ENCODE peak calls at places on chromosome 21, in four cellular contexts. One of them, this sample, is unnamed.

GRCh38 chr21:14959343-14959742 is 105.5 kb downstream of the NRIP1 start:
- DNase-seq in upper lobe of right lung: no peak
- DNase-seq in fibroblast of villous mesenchyme: no peak
- DNase-seq in uterus: no peak
- DNase-seq in this sample: no peak

GRCh38 chr21:15446193-15446592 is 283.6 kb upstream of the USP25 start:
- DNase-seq in upper lobe of right lung: no peak
- DNase-seq in fibroblast of villous mesenchyme: no peak
- DNase-seq in uterus: no peak
- DNase-seq in this sample: no peak

GRCh38 chr21:26491663-26492062 is 81.4 kb downstream of the CYYR1 start:
- DNase-seq in upper lobe of right lung: no peak
- DNase-seq in fibroblast of villous mesenchyme: no peak
- DNase-seq in uterus: no peak
- DNase-seq in this sample: no peak

GRCh38 chr21:29232601-29233541 is 65.9 kb upstream of the BACH1 start:
- DNase-seq in upper lobe of right lung: no peak
- DNase-seq in fibroblast of villous mesenchyme: peak; percentile 89
- DNase-seq in uterus: no peak
- DNase-seq in this sample: peak; percentile 73

GRCh38 chr21:15730484-15731242 is 881 bp downstream of the USP25 start:
- DNase-seq in upper lobe of right lung: no peak
- DNase-seq in fibroblast of villous mesenchyme: no peak
- DNase-seq in uterus: no peak
- DNase-seq in this sample: peak; percentile 23

GRCh38 chr21:29477347-29477746 is 178.6 kb downstream of the BACH1 start:
- DNase-seq in upper lobe of right lung: no peak
- DNase-seq in fibroblast of villous mesenchyme: no peak
- DNase-seq in uterus: no peak
- DNase-seq in this sample: no peak

GRCh38 chr21:44907225-44907965 is 13.3 kb downstream of the ITGB2 start:
- DNase-seq in upper lobe of right lung: no peak
- DNase-seq in fibroblast of villous mesenchyme: no peak
- DNase-seq in uterus: no peak
- DNase-seq in this sample: no peak

GRCh38 chr21:41247561-41247968 is 69.0 kb upstream of the FAM3B start:
- DNase-seq in upper lobe of right lung: no peak
- DNase-seq in fibroblast of villous mesenchyme: no peak
- DNase-seq in uterus: no peak
- DNase-seq in this sample: peak; percentile 63

GRCh38 chr21:37383066-37383465 is 16.5 kb downstream of the DYRK1A start:
- DNase-seq in upper lobe of right lung: no peak
- DNase-seq in fibroblast of villous mesenchyme: no peak
- DNase-seq in uterus: no peak
- DNase-seq in this sample: peak; percentile 28

GRCh38 chr21:28537371-28538079 is 455.2 kb downstream of the LTN1 start:
- DNase-seq in upper lobe of right lung: no peak
- DNase-seq in fibroblast of villous mesenchyme: peak; percentile 74
- DNase-seq in uterus: no peak
- DNase-seq in this sample: peak; percentile 35

GRCh38 chr21:38925923-38926322 is 120.2 kb downstream of the ETS2 start:
- DNase-seq in upper lobe of right lung: peak; percentile 71
- DNase-seq in fibroblast of villous mesenchyme: peak; percentile 91
- DNase-seq in uterus: peak; percentile 80
- DNase-seq in this sample: peak; percentile 88

GRCh38 chr21:32624726-32625125 is 12.5 kb upstream of the CFAP298 start:
- DNase-seq in upper lobe of right lung: no peak
- DNase-seq in fibroblast of villous mesenchyme: peak; percentile 49
- DNase-seq in uterus: no peak
- DNase-seq in this sample: peak; percentile 25

GRCh38 chr21:16302851-16303282 is 573.1 kb downstream of the USP25 start:
- DNase-seq in upper lobe of right lung: no peak
- DNase-seq in fibroblast of villous mesenchyme: peak; percentile 19
- DNase-seq in uterus: peak; percentile 71
- DNase-seq in this sample: peak; percentile 98

GRCh38 chr21:29235714-29236197 is 63.0 kb upstream of the BACH1 start:
- DNase-seq in upper lobe of right lung: no peak
- DNase-seq in fibroblast of villous mesenchyme: no peak
- DNase-seq in uterus: no peak
- DNase-seq in this sample: no peak

GRCh38 chr21:25039461-25040380 is 567.6 kb downstream of the MRPL39 start:
- DNase-seq in upper lobe of right lung: no peak
- DNase-seq in fibroblast of villous mesenchyme: no peak
- DNase-seq in uterus: no peak
- DNase-seq in this sample: peak; percentile 7

GRCh38 chr21:26177187-26177586 is 6.6 kb upstream of the APP start:
- DNase-seq in upper lobe of right lung: no peak
- DNase-seq in fibroblast of villous mesenchyme: no peak
- DNase-seq in uterus: peak; percentile 24
- DNase-seq in this sample: no peak

GRCh38 chr21:36450511-36450910 is 29.4 kb downstream of the CLDN14 start:
- DNase-seq in upper lobe of right lung: no peak
- DNase-seq in fibroblast of villous mesenchyme: no peak
- DNase-seq in uterus: no peak
- DNase-seq in this sample: peak; percentile 45

GRCh38 chr21:43626390-43626789 is 32.9 kb downstream of the HSF2BP start:
- DNase-seq in upper lobe of right lung: no peak
- DNase-seq in fibroblast of villous mesenchyme: peak; percentile 94
- DNase-seq in uterus: no peak
- DNase-seq in this sample: no peak

GRCh38 chr21:38027901-38028300 is 111.6 kb upstream of the KCNJ6 start:
- DNase-seq in upper lobe of right lung: no peak
- DNase-seq in fibroblast of villous mesenchyme: peak; percentile 4
- DNase-seq in uterus: no peak
- DNase-seq in this sample: peak; percentile 5

GRCh38 chr21:35159881-35160280 is 110.8 kb upstream of the RUNX1 start:
- DNase-seq in upper lobe of right lung: no peak
- DNase-seq in fibroblast of villous mesenchyme: peak; percentile 68
- DNase-seq in uterus: no peak
- DNase-seq in this sample: no peak

GRCh38 chr21:34734696-34735095 is 65.9 kb downstream of the CLIC6 start:
- DNase-seq in upper lobe of right lung: no peak
- DNase-seq in fibroblast of villous mesenchyme: peak; percentile 28
- DNase-seq in uterus: no peak
- DNase-seq in this sample: no peak

GRCh38 chr21:32611471-32611997 is 643 bp downstream of the CFAP298 start:
- DNase-seq in upper lobe of right lung: peak; percentile 73
- DNase-seq in fibroblast of villous mesenchyme: peak; percentile 38
- DNase-seq in uterus: no peak
- DNase-seq in this sample: peak; percentile 33

GRCh38 chr21:42315296-42315891 is at the start of gene TFF3:
- DNase-seq in upper lobe of right lung: peak; percentile 60
- DNase-seq in fibroblast of villous mesenchyme: no peak
- DNase-seq in uterus: peak; percentile 23
- DNase-seq in this sample: peak; percentile 42
- H3K4me3 ChIP-seq in upper lobe of right lung: no peak within 1 kb of the TSS
- H3K4me3 ChIP-seq in fibroblast of villous mesenchyme: no peak within 1 kb of the TSS
- H3K4me3 ChIP-seq in uterus: no peak within 1 kb of the TSS
- H3K4me3 ChIP-seq in this sample: no peak within 1 kb of the TSS

DNA sequence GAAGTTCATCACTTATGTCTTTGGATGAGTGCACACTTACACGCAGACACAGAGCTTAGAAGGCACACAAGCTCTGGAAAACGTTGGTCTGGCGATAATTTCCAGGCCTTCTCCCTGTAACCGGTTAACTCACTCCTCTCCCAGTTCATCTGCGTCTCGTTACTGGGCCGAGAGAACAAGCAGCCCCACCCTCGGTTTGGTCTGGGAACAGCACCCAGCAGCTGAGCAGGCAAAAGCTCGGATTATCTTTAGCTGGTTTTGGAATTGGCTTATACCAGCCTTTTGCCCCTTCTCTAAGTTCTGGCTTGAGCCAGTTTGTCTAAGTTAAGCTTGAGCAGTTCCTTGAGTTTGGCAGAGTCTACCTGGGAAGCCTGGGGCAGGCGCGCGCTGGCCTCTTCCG is 27.3 kb upstream of the COL6A1 start:
- DNase-seq in upper lobe of right lung: no peak
- DNase-seq in fibroblast of villous mesenchyme: peak; percentile 69
- DNase-seq in uterus: peak; percentile 59
- DNase-seq in this sample: peak; percentile 43
- TF ChIP-seq CTCF in upper lobe of right lung: no peak
- TF ChIP-seq CTCF in fibroblast of villous mesenchyme: peak; percentile 64
- TF ChIP-seq CTCF in uterus: no peak
- TF ChIP-seq CTCF in this sample: peak; percentile 54

GRCh38 chr21:33687634-33688033 is 45.3 kb downstream of the ITSN1 start:
- DNase-seq in upper lobe of right lung: no peak
- DNase-seq in fibroblast of villous mesenchyme: no peak
- DNase-seq in uterus: no peak
- DNase-seq in this sample: no peak
- H3K4me3 ChIP-seq in upper lobe of right lung: no peak overlapping the region
- H3K4me3 ChIP-seq in fibroblast of villous mesenchyme: no peak overlapping the region
- H3K4me3 ChIP-seq in uterus: no peak overlapping the region
- H3K4me3 ChIP-seq in this sample: no peak overlapping the region

GRCh38 chr21:40047993-40048730 is 180.9 kb downstream of the PCP4 start:
- DNase-seq in upper lobe of right lung: no peak
- DNase-seq in fibroblast of villous mesenchyme: no peak
- DNase-seq in uterus: no peak
- DNase-seq in this sample: no peak

GRCh38 chr21:40043866-40044265 is 176.6 kb downstream of the PCP4 start:
- DNase-seq in upper lobe of right lung: no peak
- DNase-seq in fibroblast of villous mesenchyme: no peak
- DNase-seq in uterus: no peak
- DNase-seq in this sample: no peak

GRCh38 chr21:40047211-40047610 is 180.0 kb downstream of the PCP4 start:
- DNase-seq in upper lobe of right lung: no peak
- DNase-seq in fibroblast of villous mesenchyme: no peak
- DNase-seq in uterus: no peak
- DNase-seq in this sample: no peak

GRCh38 chr21:40041446-40041845 is 174.2 kb downstream of the PCP4 start:
- DNase-seq in upper lobe of right lung: no peak
- DNase-seq in fibroblast of villous mesenchyme: no peak
- DNase-seq in uterus: no peak
- DNase-seq in this sample: no peak

GRCh38 chr21:40043423-40043822 is 176.2 kb downstream of the PCP4 start:
- DNase-seq in upper lobe of right lung: no peak
- DNase-seq in fibroblast of villous mesenchyme: no peak
- DNase-seq in uterus: no peak
- DNase-seq in this sample: no peak
- TF ChIP-seq CTCF in upper lobe of right lung: no peak
- TF ChIP-seq CTCF in fibroblast of villous mesenchyme: no peak
- TF ChIP-seq CTCF in uterus: no peak
- TF ChIP-seq CTCF in this sample: no peak

DNA sequence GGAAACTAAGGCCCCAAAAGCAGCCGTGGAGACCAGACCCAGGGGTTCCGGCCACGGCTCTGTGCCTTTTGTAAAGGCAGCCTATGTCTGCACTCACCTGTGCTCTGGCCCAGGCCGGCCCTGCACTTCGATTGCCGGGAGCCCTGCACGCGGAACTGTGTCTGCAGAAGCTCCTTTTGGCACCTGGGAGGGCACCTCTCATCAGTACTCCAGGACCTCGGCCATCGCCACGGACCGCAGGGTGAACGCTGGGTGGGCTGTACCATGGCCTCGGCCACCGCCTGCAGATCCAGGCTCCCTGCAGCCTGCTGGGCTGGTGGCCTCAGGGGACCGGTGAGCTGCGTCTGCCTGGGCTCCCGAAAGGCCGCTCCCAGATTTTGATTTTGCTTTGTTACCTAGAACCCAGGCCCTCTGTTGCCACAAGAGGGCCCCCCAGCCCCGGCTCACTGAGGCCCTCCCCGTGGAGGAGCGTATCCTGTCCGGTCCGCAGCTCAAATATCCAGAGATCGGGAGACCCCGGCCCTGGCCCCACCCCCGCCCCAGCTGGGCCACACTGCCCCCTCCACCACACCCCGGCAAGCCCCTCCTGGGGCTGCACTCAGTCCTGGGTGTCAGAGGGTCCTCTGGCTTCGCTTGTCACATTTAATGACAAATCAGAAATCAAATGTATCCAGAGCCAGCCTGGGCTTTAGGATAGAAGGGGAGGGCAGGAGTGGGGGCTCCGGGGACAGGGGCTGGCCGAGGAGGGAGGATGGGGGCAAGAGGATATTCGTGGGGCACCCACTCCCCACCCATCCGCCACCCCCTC is 60.2 kb upstream of the PDE9A start:
- DNase-seq in upper lobe of right lung: peak; percentile 84
- DNase-seq in fibroblast of villous mesenchyme: peak; percentile 59
- DNase-seq in uterus: peak; percentile 53
- DNase-seq in this sample: peak; percentile 64
- H3K4me3 ChIP-seq in upper lobe of right lung: no peak overlapping the region
- H3K4me3 ChIP-seq in fibroblast of villous mesenchyme: no peak overlapping the region
- H3K4me3 ChIP-seq in uterus: no peak overlapping the region
- H3K4me3 ChIP-seq in this sample: no peak overlapping the region

This sample was measured in choroid plexus epithelial cell.